ENCODE peak calls at places on chromosomes 7 and 10, in nine cellular contexts. A, L, O, U, B, Z, M, K and S are unnamed samples.
A peak's percentile ranks its signal among the peaks of the same experiment; 100 is the strongest.

GRCh38 chr10:118356628-118357027 is 14.5 kb upstream of the FAM204A start:
- DNase-seq in A (no peak), L (no peak), O (no peak), U (no peak), B (no peak), Z (no peak), M (no peak), K (no peak), S (no peak)

GRCh38 chr7:25262586-25262985 is 34.3 kb upstream of the NPVF start:
- DNase-seq in A (peak; percentile 4), L (no peak), O (no peak), U (no peak), B (no peak), Z (no peak), M (no peak), K (peak; percentile 60), S (no peak)

GRCh38 chr7:1967512-1968396 is 265.0 kb downstream of the MAD1L1 start:
- DNase-seq in A (no peak), L (no peak), O (no peak), U (no peak), B (no peak), Z (no peak), M (no peak), K (no peak), S (peak; percentile 62)

GRCh38 chr10:4708123-4708759 is 117.8 kb upstream of the AKR1E2 start:
- DNase-seq in A (peak; percentile 36), L (no peak), O (no peak), U (no peak), B (no peak), Z (no peak), M (no peak), K (no peak), S (no peak)

GRCh38 chr10:110225756-110226554 is 18.6 kb downstream of the MXI1 start:
- DNase-seq in A (peak; percentile 93), L (peak; percentile 91), O (peak; percentile 86), U (peak; percentile 71), B (peak; percentile 91), Z (peak; percentile 97), M (peak; percentile 86), K (peak; percentile 94), S (peak; percentile 95)

GRCh38 chr7:131095346-131095745 is 232.3 kb upstream of the MKLN1 start:
- DNase-seq in A (no peak), L (no peak), O (peak; percentile 10), U (no peak), B (no peak), Z (no peak), M (no peak), K (no peak), S (no peak)

GRCh38 chr10:131547129-131547799 is 235.7 kb upstream of the TCERG1L start:
- DNase-seq in A (no peak), L (no peak), O (no peak), U (no peak), B (no peak), Z (no peak), M (no peak), K (no peak), S (no peak)

GRCh38 chr10:72239409-72239808 is 23.3 kb upstream of the ASCC1 start:
- DNase-seq in A (no peak), L (no peak), O (no peak), U (no peak), B (no peak), Z (no peak), M (no peak), K (no peak), S (no peak)

GRCh38 chr7:151680810-151681209 is 161.1 kb upstream of the RHEB start:
- DNase-seq in A (no peak), L (no peak), O (no peak), U (no peak), B (peak; percentile 64), Z (no peak), M (no peak), K (no peak), S (peak; percentile 75)

GRCh38 chr7:84674236-84674913 is 479.8 kb upstream of the SEMA3A start:
- DNase-seq in A (no peak), L (no peak), O (no peak), U (no peak), B (no peak), Z (no peak), M (no peak), K (peak; percentile 58), S (no peak)

GRCh38 chr7:48424731-48425130 is 253.5 kb downstream of the ABCA13 start:
- DNase-seq in A (peak; percentile 34), L (no peak), O (no peak), U (no peak), B (no peak), Z (peak; percentile 44), M (no peak), K (peak; percentile 51), S (no peak)

GRCh38 chr7:2956526-2957368 is 86.9 kb downstream of the CARD11 start:
- DNase-seq in A (peak; percentile 76), L (peak; percentile 82), O (no peak), U (no peak), B (no peak), Z (peak; percentile 30), M (no peak), K (no peak), S (peak; percentile 17)

GRCh38 chr7:141702047-141702567 is at the start of gene DENND11:
- DNase-seq in A (no peak), L (peak; percentile 48), O (peak; percentile 56), U (peak; percentile 58), B (peak; percentile 56), Z (peak; percentile 83), M (no peak), K (peak; percentile 45), S (peak; percentile 86)

GRCh38 chr10:62912086-62912485 is 95.9 kb upstream of the EGR2 start:
- DNase-seq in A (no peak), L (no peak), O (no peak), U (no peak), B (no peak), Z (no peak), M (no peak), K (no peak), S (no peak)

GRCh38 chr7:16528520-16528919 is 1.9 kb downstream of the LRRC72 start:
- DNase-seq in A (no peak), L (no peak), O (no peak), U (no peak), B (no peak), Z (no peak), M (no peak), K (no peak), S (no peak)

GRCh38 chr7:44103566-44103940 is 592 bp upstream of the AEBP1 start:
- DNase-seq in A (no peak), L (no peak), O (no peak), U (no peak), B (no peak), Z (no peak), M (no peak), K (no peak), S (peak; percentile 48)

GRCh38 chr10:60916025-60916424 is 28.0 kb downstream of the RHOBTB1 start:
- DNase-seq in A (peak; percentile 31), L (no peak), O (no peak), U (no peak), B (no peak), Z (no peak), M (no peak), K (peak; percentile 15), S (no peak)

GRCh38 chr7:80450621-80451308 is 61.1 kb downstream of the GNAT3 start:
- DNase-seq in A (peak; percentile 25), L (no peak), O (no peak), U (no peak), B (no peak), Z (peak; percentile 10), M (no peak), K (peak; percentile 63), S (no peak)

GRCh38 chr10:112832361-112832878 is 117.6 kb upstream of the TCF7L2 start:
- DNase-seq in A (no peak), L (no peak), O (no peak), U (no peak), B (no peak), Z (peak; percentile 54), M (no peak), K (peak; percentile 41), S (no peak)